ENCODE peak calls at places on chromosomes 13 and 19, in six cellular contexts. One of them, this sample, is unnamed.

GRCh38 chr19:2385053-2385721 is 25.1 kb downstream of the TMPRSS9 start:
- DNase-seq in HepG2: peak
- DNase-seq in GM12878: no peak
- DNase-seq in K562: peak
- DNase-seq in H1: peak
- DNase-seq in GM12891: no peak
- DNase-seq in this sample: no peak

GRCh38 chr19:39173502-39173991 is 23.2 kb upstream of the NCCRP1 start:
- DNase-seq in K562: no peak
- DNase-seq in GM12891: no peak
- DNase-seq in H1: no peak
- DNase-seq in HepG2: no peak
- DNase-seq in GM12878: no peak
- DNase-seq in this sample: no peak

GRCh38 chr19:703651-704446 is 4.9 kb upstream of the PALM start:
- DNase-seq in K562: peak
- DNase-seq in GM12891: peak
- DNase-seq in HepG2: peak
- DNase-seq in GM12878: no peak
- DNase-seq in H1: peak
- DNase-seq in this sample: peak

GRCh38 chr13:47798906-47799305 is 202.2 kb downstream of the SUCLA2 start:
- DNase-seq in GM12878: no peak
- DNase-seq in HepG2: peak
- DNase-seq in GM12891: no peak
- DNase-seq in H1: no peak
- DNase-seq in K562: no peak
- DNase-seq in this sample: no peak

GRCh38 chr13:111526922-111527321 is 206.5 kb downstream of the TEX29 start:
- DNase-seq in GM12878: no peak
- DNase-seq in HepG2: no peak
- DNase-seq in GM12891: no peak
- DNase-seq in K562: no peak
- DNase-seq in H1: no peak
- DNase-seq in this sample: no peak

GRCh38 chr13:110454956-110455355 is 106.6 kb downstream of the RAB20 start:
- DNase-seq in K562: no peak
- DNase-seq in H1: no peak
- DNase-seq in HepG2: no peak
- DNase-seq in GM12891: no peak
- DNase-seq in GM12878: no peak
- DNase-seq in this sample: no peak

GRCh38 chr13:32211788-32212187 is 103.4 kb downstream of the ZAR1L start:
- DNase-seq in GM12891: no peak
- DNase-seq in K562: no peak
- DNase-seq in HepG2: no peak
- DNase-seq in H1: no peak
- DNase-seq in GM12878: no peak
- DNase-seq in this sample: no peak

GRCh38 chr19:57241181-57241580 is 749 bp downstream of the ZNF805 start:
- DNase-seq in GM12878: no peak
- DNase-seq in GM12891: no peak
- DNase-seq in K562: no peak
- DNase-seq in H1: no peak
- DNase-seq in HepG2: peak
- DNase-seq in this sample: no peak

GRCh38 chr13:97446448-97446847 is 12.5 kb downstream of the RAP2A start:
- DNase-seq in GM12891: no peak
- DNase-seq in GM12878: no peak
- DNase-seq in K562: no peak
- DNase-seq in HepG2: no peak
- DNase-seq in H1: no peak
- DNase-seq in this sample: no peak

GRCh38 chr13:48181482-48182145 is 51.4 kb upstream of the ITM2B start:
- DNase-seq in GM12878: no peak
- DNase-seq in HepG2: no peak
- DNase-seq in K562: no peak
- DNase-seq in H1: no peak
- DNase-seq in GM12891: no peak
- DNase-seq in this sample: no peak

GRCh38 chr13:109737606-109738005 is 48.8 kb downstream of the IRS2 start:
- DNase-seq in H1: no peak
- DNase-seq in HepG2: no peak
- DNase-seq in GM12891: no peak
- DNase-seq in K562: no peak
- DNase-seq in GM12878: no peak
- DNase-seq in this sample: no peak

GRCh38 chr19:51040151-51040550 is 5.3 kb upstream of the KLK12 start:
- DNase-seq in K562: no peak
- DNase-seq in GM12878: no peak
- DNase-seq in H1: no peak
- DNase-seq in HepG2: no peak
- DNase-seq in GM12891: no peak
- DNase-seq in this sample: no peak

GRCh38 chr13:20136781-20137703 is 23.8 kb downstream of the GJA3 start:
- DNase-seq in K562: no peak
- DNase-seq in HepG2: peak
- DNase-seq in GM12878: no peak
- DNase-seq in H1: no peak
- DNase-seq in GM12891: no peak
- DNase-seq in this sample: no peak

GRCh38 chr13:68439821-68440220 is 1209.7 kb upstream of the PCDH9 start:
- DNase-seq in HepG2: no peak
- DNase-seq in K562: no peak
- DNase-seq in GM12891: no peak
- DNase-seq in H1: no peak
- DNase-seq in GM12878: no peak
- DNase-seq in this sample: no peak

GRCh38 chr19:37007587-37008220 is 70.5 kb upstream of the ZNF420 start:
- DNase-seq in HepG2: no peak
- DNase-seq in GM12878: no peak
- DNase-seq in GM12891: no peak
- DNase-seq in H1: peak
- DNase-seq in K562: peak
- DNase-seq in this sample: no peak

GRCh38 chr13:80508031-80508430 is 167.1 kb upstream of the SPRY2 start:
- DNase-seq in GM12878: no peak
- DNase-seq in K562: no peak
- DNase-seq in H1: no peak
- DNase-seq in GM12891: no peak
- DNase-seq in HepG2: no peak
- DNase-seq in this sample: no peak

DNA sequence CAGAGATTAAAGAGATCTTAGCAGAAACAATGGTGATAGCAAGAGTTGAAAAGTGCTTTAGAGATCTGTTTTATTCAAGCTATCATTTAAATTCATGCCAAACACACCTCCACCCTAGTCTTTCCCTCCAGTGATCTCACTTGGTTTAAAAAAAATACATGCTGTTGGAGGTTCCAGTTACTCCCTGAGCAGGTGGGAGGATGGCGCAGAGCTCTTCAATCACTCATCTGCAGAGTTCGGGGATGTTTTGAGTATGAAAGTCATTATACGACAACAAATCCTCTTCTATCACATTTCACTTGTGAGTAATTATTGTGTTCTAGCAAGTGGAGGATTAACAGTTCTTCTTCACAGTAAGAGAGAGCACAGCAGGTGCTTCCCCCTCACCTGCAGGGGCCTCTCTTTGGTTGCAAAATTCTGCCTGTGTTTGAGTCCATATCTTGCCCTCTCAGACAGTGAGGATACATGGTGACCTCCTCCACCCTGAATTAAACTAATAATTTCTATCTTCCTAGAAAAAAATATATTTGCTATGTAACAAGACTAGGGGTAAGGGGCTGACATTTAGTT is 376.7 kb downstream of the LIG4 start:
- DNase-seq in GM12878: no peak
- DNase-seq in GM12891: no peak
- DNase-seq in HepG2: no peak
- DNase-seq in K562: no peak
- DNase-seq in H1: no peak
- DNase-seq in this sample: no peak
- TF ChIP-seq POLR2AphosphoS5 in GM12878: no peak
- TF ChIP-seq POLR2AphosphoS5 in GM12891: no peak
- TF ChIP-seq POLR2AphosphoS5 in HepG2: no peak
- TF ChIP-seq POLR2AphosphoS5 in K562: no peak
- TF ChIP-seq POLR2AphosphoS5 in H1: no peak
- TF ChIP-seq POLR2AphosphoS5 in this sample: no peak

GRCh38 chr19:47310819-47311218 is 1.2 kb downstream of the C5AR1 start:
- DNase-seq in K562: no peak
- DNase-seq in GM12891: no peak
- DNase-seq in HepG2: peak
- DNase-seq in GM12878: no peak
- DNase-seq in H1: no peak
- DNase-seq in this sample: no peak
- TF ChIP-seq POLR2A in K562: no peak
- TF ChIP-seq POLR2A in GM12891: no peak
- TF ChIP-seq POLR2A in HepG2: no peak
- TF ChIP-seq POLR2A in GM12878: no peak
- TF ChIP-seq POLR2A in H1: no peak
- TF ChIP-seq POLR2A in this sample: no peak

GRCh38 chr13:74205313-74205690 is 71.1 kb upstream of the KLF12 start:
- DNase-seq in GM12891: no peak
- DNase-seq in GM12878: no peak
- DNase-seq in HepG2: no peak
- DNase-seq in K562: no peak
- DNase-seq in H1: no peak
- DNase-seq in this sample: no peak

GRCh38 chr13:74206855-74207254 is 72.7 kb upstream of the KLF12 start:
- DNase-seq in H1: no peak
- DNase-seq in GM12878: no peak
- DNase-seq in K562: no peak
- DNase-seq in GM12891: no peak
- DNase-seq in HepG2: no peak
- DNase-seq in this sample: no peak

GRCh38 chr13:74204606-74205312 is 70.6 kb upstream of the KLF12 start:
- DNase-seq in GM12878: no peak
- DNase-seq in GM12891: no peak
- DNase-seq in H1: no peak
- DNase-seq in HepG2: no peak
- DNase-seq in K562: no peak
- DNase-seq in this sample: no peak

GRCh38 chr13:74203576-74203975 is 69.4 kb upstream of the KLF12 start:
- DNase-seq in K562: no peak
- DNase-seq in HepG2: no peak
- DNase-seq in GM12891: no peak
- DNase-seq in H1: no peak
- DNase-seq in GM12878: no peak
- DNase-seq in this sample: no peak

GRCh38 chr13:74206061-74206561 is 71.9 kb upstream of the KLF12 start:
- DNase-seq in H1: no peak
- DNase-seq in GM12891: no peak
- DNase-seq in K562: no peak
- DNase-seq in HepG2: no peak
- DNase-seq in GM12878: no peak
- DNase-seq in this sample: no peak
- TF ChIP-seq TAF1 in H1: no peak
- TF ChIP-seq TAF1 in GM12891: no peak
- TF ChIP-seq TAF1 in K562: no peak
- TF ChIP-seq TAF1 in HepG2: no peak
- TF ChIP-seq TAF1 in GM12878: no peak
- TF ChIP-seq TAF1 in this sample: no peak

DNA sequence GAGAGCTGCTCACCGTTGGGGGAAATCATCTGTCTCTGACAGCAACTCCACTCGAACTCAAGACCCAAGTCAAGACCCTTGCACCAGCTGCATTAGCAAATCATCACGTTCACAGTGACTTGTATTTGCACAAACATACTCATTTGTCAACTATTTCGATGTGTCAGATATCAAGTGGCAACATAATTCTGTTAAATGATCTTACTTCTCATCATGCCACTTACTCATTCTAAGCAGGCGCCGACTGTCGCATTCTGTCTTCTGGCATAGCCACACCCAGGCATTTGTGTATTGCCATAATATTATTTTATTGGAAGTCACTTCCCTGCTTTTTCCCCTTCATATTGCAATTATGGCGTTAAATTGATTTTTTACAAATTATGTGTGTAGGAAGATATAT is 23.0 kb upstream of the ATP1A3 start:
- DNase-seq in K562: no peak
- DNase-seq in HepG2: no peak
- DNase-seq in GM12878: no peak
- DNase-seq in GM12891: no peak
- DNase-seq in H1: no peak
- DNase-seq in this sample: no peak
- TF ChIP-seq POLR2AphosphoS5 in K562: no peak
- TF ChIP-seq POLR2AphosphoS5 in HepG2: no peak
- TF ChIP-seq POLR2AphosphoS5 in GM12878: no peak
- TF ChIP-seq POLR2AphosphoS5 in GM12891: no peak
- TF ChIP-seq POLR2AphosphoS5 in H1: no peak
- TF ChIP-seq POLR2AphosphoS5 in this sample: no peak

GRCh38 chr19:4641132-4641531 is 1.8 kb downstream of the TNFAIP8L1 start:
- DNase-seq in K562: no peak
- DNase-seq in GM12878: no peak
- DNase-seq in HepG2: no peak
- DNase-seq in H1: no peak
- DNase-seq in GM12891: no peak
- DNase-seq in this sample: no peak

GRCh38 chr19:4640247-4641000 is 1.1 kb downstream of the TNFAIP8L1 start:
- DNase-seq in GM12878: no peak
- DNase-seq in H1: no peak
- DNase-seq in K562: no peak
- DNase-seq in HepG2: peak
- DNase-seq in GM12891: no peak
- DNase-seq in this sample: no peak

GRCh38 chr19:4638330-4638729 is 986 bp upstream of the TNFAIP8L1 start:
- DNase-seq in K562: no peak
- DNase-seq in GM12891: no peak
- DNase-seq in GM12878: no peak
- DNase-seq in H1: no peak
- DNase-seq in HepG2: no peak
- DNase-seq in this sample: no peak

GRCh38 chr19:4638828-4639530 is at the start of gene TNFAIP8L1:
- DNase-seq in K562: peak
- DNase-seq in GM12891: peak
- DNase-seq in H1: peak
- DNase-seq in GM12878: peak
- DNase-seq in HepG2: peak
- DNase-seq in this sample: peak

DNA sequence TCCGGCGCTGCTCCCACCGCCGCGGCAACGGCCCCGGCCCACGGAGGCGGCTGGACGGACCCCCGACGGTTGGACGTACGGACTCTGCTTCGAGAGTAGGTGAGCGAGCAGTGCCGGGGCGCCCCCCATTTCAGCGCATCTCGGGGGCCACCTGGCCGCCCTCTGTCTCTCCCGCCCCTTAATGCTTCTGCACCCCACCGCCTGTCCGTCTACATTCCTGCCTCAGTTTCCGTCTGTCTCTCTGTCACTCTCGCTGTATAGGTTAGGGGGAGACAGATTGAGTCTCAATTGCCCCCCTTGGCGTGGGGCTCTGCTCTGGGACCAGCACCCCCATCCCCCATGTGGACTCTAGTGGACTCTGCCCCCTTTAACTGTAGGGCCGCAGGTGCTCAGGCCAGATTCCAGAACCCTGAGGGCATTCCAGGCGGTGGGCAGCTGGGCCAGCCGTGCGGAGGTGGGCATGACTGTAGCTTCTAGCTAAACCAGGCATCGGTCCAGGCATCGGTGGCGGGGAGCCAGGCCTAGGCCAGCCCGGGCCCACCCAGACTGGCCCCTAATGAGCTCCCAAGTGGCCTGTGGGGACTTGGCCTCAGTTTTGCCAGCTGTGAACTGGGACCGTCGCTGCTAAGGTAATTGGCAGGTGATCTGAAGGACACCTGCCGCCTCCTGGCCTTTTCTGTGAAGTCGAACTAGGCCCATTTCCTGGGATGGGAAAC is 373 bp downstream of the TNFAIP8L1 start:
- DNase-seq in K562: no peak
- DNase-seq in HepG2: peak
- DNase-seq in GM12891: no peak
- DNase-seq in H1: no peak
- DNase-seq in GM12878: no peak
- DNase-seq in this sample: no peak
- TF ChIP-seq POLR2A in K562: no peak
- TF ChIP-seq POLR2A in HepG2: peak
- TF ChIP-seq POLR2A in GM12891: no peak
- TF ChIP-seq POLR2A in H1: no peak
- TF ChIP-seq POLR2A in GM12878: peak
- TF ChIP-seq POLR2A in this sample: no peak